ENCODE peak calls at places on chromosomes 11 and 22, in four cellular contexts. A is head of caudate nucleus; J is effector CD4-positive, alpha-beta T cell; U is OCI-LY7. K is an unnamed sample.

GRCh38 chr22:23685205-23685784 is 5.5 kb upstream of the RGL4 start:
- DNase-seq in U (no peak), J (no peak), A (no peak), K (no peak)

GRCh38 chr11:36945384-36945783 is 347.3 kb upstream of the RAG2 start:
- DNase-seq in A (no peak), U (peak; percentile 3), J (no peak), K (no peak)

GRCh38 chr11:79092791-79093313 is 348.0 kb downstream of the TENM4 start:
- DNase-seq in J (no peak), A (no peak), U (peak; percentile 5), K (no peak)

GRCh38 chr11:73566977-73567755 is 30.7 kb downstream of the FAM168A start:
- DNase-seq in U (no peak), A (no peak), J (no peak), K (no peak)

GRCh38 chr11:86551693-86552092 is 120.7 kb downstream of the ME3 start:
- DNase-seq in J (no peak), A (no peak), U (no peak), K (no peak)

GRCh38 chr11:101686514-101686913 is 102.7 kb upstream of the TRPC6 start:
- DNase-seq in J (no peak), U (no peak), A (no peak), K (no peak)

GRCh38 chr11:2518112-2518982 is 73.5 kb downstream of the KCNQ1 start:
- DNase-seq in U (no peak), J (no peak), A (no peak), K (peak; percentile 6)

GRCh38 chr11:122578168-122578825 is 77.2 kb upstream of the UBASH3B start:
- DNase-seq in J (no peak), U (peak; percentile 6), A (no peak), K (no peak)

GRCh38 chr11:121762820-121763219 is 310.1 kb upstream of the SORL1-AS1 start:
- DNase-seq in J (no peak), A (peak; percentile 33), U (peak; percentile 23), K (no peak)

GRCh38 chr22:20442485-20443284 is 5.1 kb upstream of the SCARF2 start:
- DNase-seq in U (no peak), A (no peak), J (no peak), K (no peak)

GRCh38 chr11:134669796-134670195 is 257.8 kb upstream of the B3GAT1 start:
- DNase-seq in J (no peak), U (no peak), A (no peak), K (no peak)

K was measured in activated T-helper 2 cell treated with anti-CD3 and anti-CD28 coated beads, Interferon-gamma antibody, Interleukin-2, Interleukin-4, amounts not matched to agents 10 μg/mL and 5 μg/mL and 100 μg/mL, durations not matched to agents 14 hours and 24 hours and 36 hours.